ENCODE peak calls at places on chromosomes 13 and 19, in four cellular contexts. M is fibroblast of pulmonary artery, B is astrocyte of the spinal cord, I is fibroblast of lung. H is an unnamed sample.

GRCh38 chr13:77565635-77566034 is 30.1 kb downstream of the SCEL start:
- DNase-seq in M (peak), B (peak), I (peak), H (peak)

GRCh38 chr19:1076951-1077350 is 10.0 kb downstream of the ARHGAP45 start:
- DNase-seq in M (no peak), B (no peak), I (no peak), H (no peak)

GRCh38 chr13:81927347-81927746 is 1586.4 kb upstream of the SPRY2 start:
- DNase-seq in M (no peak), B (no peak), I (no peak), H (no peak)

GRCh38 chr13:62251734-62252133 is 836.1 kb upstream of the PCDH20 start:
- DNase-seq in M (no peak), B (no peak), I (no peak), H (no peak)

GRCh38 chr13:78372581-78372980 is 230.8 kb downstream of the POU4F1 start:
- DNase-seq in M (peak), B (peak), I (peak), H (no peak)

GRCh38 chr19:15456871-15457700 is 7.3 kb downstream of the RASAL3 start:
- DNase-seq in M (no peak), B (no peak), I (no peak), H (no peak)

GRCh38 chr19:1019980-1020867 is 699 bp downstream of the TMEM259 start:
- DNase-seq in M (no peak), B (no peak), I (no peak), H (no peak)

GRCh38 chr19:1082165-1082927 is 12.8 kb downstream of the POLR2E start:
- DNase-seq in M (no peak), B (peak), I (no peak), H (no peak)

GRCh38 chr13:32840840-32841713 is 175.1 kb upstream of the KL start:
- DNase-seq in M (no peak), B (no peak), I (no peak), H (no peak)

GRCh38 chr13:84132491-84132890 is 250.2 kb upstream of the SLITRK1 start:
- DNase-seq in M (no peak), B (no peak), I (no peak), H (no peak)

GRCh38 chr13:49690133-49690989 is 925 bp downstream of the EBPL start:
- DNase-seq in M (peak), B (peak), I (peak), H (peak)

GRCh38 chr13:75443356-75443958 is 38.5 kb downstream of the TBC1D4 start:
- DNase-seq in M (no peak), B (no peak), I (no peak), H (no peak)
- H3K4me3 ChIP-seq in M (no peak), B (no peak), I (no peak), H (no peak)

GRCh38 chr13:27559714-27560113 is 60.6 kb downstream of the LNX2 start:
- DNase-seq in M (no peak), B (no peak), I (no peak), H (no peak)

GRCh38 chr13:27551563-27551962 is 68.8 kb downstream of the LNX2 start:
- DNase-seq in M (no peak), B (no peak), I (no peak), H (no peak)

DNA sequence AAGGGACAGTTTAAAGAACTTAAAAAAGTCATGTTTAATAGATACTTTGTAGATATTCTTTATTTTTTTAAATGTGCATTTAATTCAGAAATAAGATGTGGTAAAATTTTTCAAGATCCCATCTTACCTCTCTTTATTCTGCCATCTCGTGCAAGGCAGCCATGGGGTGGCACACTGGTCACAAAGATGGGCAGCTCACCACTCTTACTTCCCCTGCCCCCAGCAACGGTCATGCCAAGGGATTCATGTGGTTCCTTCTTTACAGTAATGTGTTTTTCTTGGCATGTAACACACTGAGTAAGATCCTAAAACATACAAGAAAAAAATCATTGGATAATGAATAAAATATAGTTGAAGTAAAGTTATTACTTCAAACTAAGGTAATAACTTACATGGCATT is 64.2 kb downstream of the LNX2 start:
- DNase-seq in M (peak), B (peak), I (peak), H (peak)
- TF ChIP-seq CTCF in M (no peak), B (peak), I (peak), H (no peak)

GRCh38 chr13:107641574-107641973 is 573.8 kb downstream of the LIG4 start:
- DNase-seq in M (no peak), B (no peak), I (no peak), H (no peak)

GRCh38 chr13:107649071-107649470 is 566.3 kb downstream of the LIG4 start:
- DNase-seq in M (peak), B (no peak), I (peak), H (no peak)

GRCh38 chr13:107642841-107643240 is 572.5 kb downstream of the LIG4 start:
- DNase-seq in M (peak), B (no peak), I (peak), H (no peak)

DNA sequence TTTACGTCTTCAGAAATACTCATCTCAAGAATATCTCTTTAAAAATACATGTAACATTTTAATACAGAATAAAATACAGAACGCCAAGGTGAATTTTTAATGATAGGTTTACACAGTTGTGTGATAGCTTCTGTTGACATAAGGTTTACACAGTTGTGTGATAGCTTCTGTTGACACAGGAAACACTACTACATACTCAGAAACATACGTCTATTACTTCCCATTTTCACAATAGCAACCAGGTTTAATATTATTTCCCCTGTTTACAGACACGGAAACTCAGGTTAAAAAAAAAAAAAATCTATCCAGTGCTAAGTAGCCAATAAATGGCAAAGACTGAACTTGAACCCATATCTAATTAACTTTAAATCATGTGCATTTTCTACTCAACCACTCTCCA is 571.2 kb downstream of the LIG4 start:
- DNase-seq in M (no peak), B (no peak), I (no peak), H (no peak)
- H3K4me3 ChIP-seq in M (no peak), B (no peak), I (no peak), H (no peak)

DNA sequence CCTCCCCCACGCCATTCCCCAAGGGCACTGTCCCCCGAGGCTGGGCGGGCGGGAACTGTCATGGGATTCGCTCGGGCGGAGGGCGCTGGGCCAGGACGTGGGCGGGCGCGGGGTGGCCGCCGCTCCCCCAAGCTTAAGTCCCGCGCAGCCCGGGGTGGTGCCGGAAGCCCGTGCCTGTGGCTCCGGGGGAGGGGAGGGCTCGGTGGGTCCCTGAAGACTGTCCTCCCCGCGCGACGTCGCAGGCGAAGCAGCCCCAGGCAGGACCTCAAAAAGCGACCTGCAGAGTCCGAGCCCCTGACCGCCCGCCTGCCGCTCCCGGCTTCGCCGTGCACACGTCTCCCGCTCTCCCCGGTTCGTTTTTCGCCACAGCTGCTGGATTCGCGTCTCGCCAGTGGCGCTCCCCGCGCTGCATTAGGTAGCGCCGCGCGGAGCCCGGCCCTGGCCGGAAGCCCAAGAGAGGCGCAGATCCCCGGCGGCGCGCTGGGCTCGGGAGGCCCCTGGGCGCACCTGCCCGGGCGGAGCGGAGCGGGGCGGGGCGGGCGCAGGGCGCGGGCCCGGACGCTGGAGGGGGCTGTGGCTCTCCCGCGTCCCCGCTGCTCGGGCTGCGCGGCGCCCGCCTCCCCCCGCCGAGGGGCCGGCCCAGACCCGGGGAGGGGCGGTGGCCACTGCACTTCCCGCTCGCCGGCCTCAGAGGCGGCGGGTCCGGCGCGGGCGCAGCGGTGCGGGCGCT is at the start of gene FARP1:
- DNase-seq in M (peak), B (peak), I (peak), H (peak)
- TF ChIP-seq CTCF in M (no peak), B (peak), I (no peak), H (no peak)

GRCh38 chr13:27353653-27354052 is 70.8 kb upstream of the GTF3A start:
- DNase-seq in M (no peak), B (no peak), I (no peak), H (no peak)
- H3K4me3 ChIP-seq in M (no peak), B (no peak), I (no peak), H (no peak)

GRCh38 chr19:55675661-55676354 is 782 bp downstream of the EPN1 start:
- DNase-seq in M (no peak), B (no peak), I (no peak), H (no peak)

GRCh38 chr19:55676384-55676783 is 1.4 kb downstream of the EPN1 start:
- DNase-seq in M (peak), B (no peak), I (no peak), H (peak)

GRCh38 chr19:55674459-55674840 is 576 bp upstream of the EPN1 start:
- DNase-seq in M (no peak), B (no peak), I (no peak), H (no peak)

GRCh38 chr19:55673889-55674288 is 1.1 kb upstream of the EPN1 start:
- DNase-seq in M (no peak), B (no peak), I (no peak), H (no peak)

GRCh38 chr19:55674841-55675660 is at the start of gene EPN1:
- DNase-seq in M (peak), B (peak), I (peak), H (peak)
- TF ChIP-seq CTCF in M (no peak), B (no peak), I (no peak), H (no peak)

H was measured in foreskin fibroblast.